ENCODE peak calls at places on chromosomes 4 and X, in six cellular contexts. Z, U, F, Y, J and R are unnamed samples.

GRCh38 chr4:145719752-145720624 is 40.0 kb downstream of the C4orf51 start:
- DNase-seq in J (no peak), F (no peak), Y (no peak), U (no peak), Z (no peak), R (no peak)

GRCh38 chr4:10144971-10145370 is 28.4 kb upstream of the WDR1 start:
- DNase-seq in U (no peak), Z (no peak), J (no peak), F (no peak), Y (no peak), R (no peak)

GRCh38 chr4:23631255-23631950 is 258.4 kb downstream of the PPARGC1A start:
- DNase-seq in J (no peak), Y (no peak), F (no peak), Z (no peak), U (no peak), R (no peak)

GRCh38 chrX:42535233-42535632 is 242.7 kb downstream of the PPP1R2C start:
- DNase-seq in J (no peak), U (no peak), Z (no peak), F (no peak), Y (no peak), R (no peak)

GRCh38 chrX:81355436-81355835 is 153.5 kb downstream of the SH3BGRL start:
- DNase-seq in J (no peak), Y (no peak), F (no peak), Z (no peak), U (no peak), R (no peak)

GRCh38 chrX:136386173-136386572 is 85.4 kb downstream of the ADGRG4 start:
- DNase-seq in F (no peak), U (no peak), Y (no peak), Z (no peak), J (no peak), R (no peak)

GRCh38 chrX:38260231-38260630 is 39.6 kb upstream of the SRPX start:
- DNase-seq in F (peak; percentile 31), J (no peak), U (no peak), Z (no peak), Y (no peak), R (peak; percentile 7)

GRCh38 chrX:6678313-6678712 is 143.4 kb upstream of the VCX3A start:
- DNase-seq in F (no peak), J (no peak), Z (no peak), Y (no peak), U (no peak), R (peak; percentile 57)

GRCh38 chr4:152605641-152606304 is 69.9 kb upstream of the FBXW7 start:
- DNase-seq in Z (no peak), F (peak; percentile 51), U (no peak), J (no peak), Y (no peak), R (no peak)

GRCh38 chr4:120017939-120018692 is 48.5 kb downstream of the MAD2L1 start:
- DNase-seq in Y (no peak), J (no peak), Z (no peak), F (no peak), U (no peak), R (no peak)

GRCh38 chr4:163166041-163166579 is 580 bp downstream of the NAF1 start:
- DNase-seq in Y (peak; percentile 58), J (peak; percentile 42), Z (peak; percentile 10), U (peak; percentile 49), F (peak; percentile 44), R (peak; percentile 78)

GRCh38 chr4:26191353-26191752 is 129.5 kb upstream of the RBPJ start:
- DNase-seq in Z (no peak), Y (no peak), J (no peak), U (no peak), F (no peak), R (no peak)

GRCh38 chr4:681736-682451 is 7.1 kb downstream of the SLC49A3 start:
- DNase-seq in U (no peak), J (no peak), F (no peak), Z (no peak), Y (no peak), R (no peak)

GRCh38 chr4:40511017-40511614 is 118.5 kb downstream of the RBM47 start:
- DNase-seq in Y (no peak), F (no peak), U (no peak), Z (no peak), J (no peak), R (no peak)

GRCh38 chr4:128516568-128516967 is 229.0 kb upstream of the PGRMC2 start:
- DNase-seq in Z (no peak), Y (no peak), F (peak; percentile 95), J (no peak), U (peak; percentile 50), R (peak; percentile 60)

GRCh38 chrX:9278475-9279270 is 186.2 kb upstream of the TBL1X start:
- DNase-seq in U (no peak), Z (no peak), J (no peak), F (peak; percentile 30), Y (no peak), R (peak; percentile 10)

GRCh38 chr4:19455850-19456602 is 795.7 kb upstream of the SLIT2 start:
- DNase-seq in J (no peak), F (no peak), U (no peak), Y (no peak), Z (no peak), R (no peak)

GRCh38 chr4:134470544-134470943 is 269.0 kb upstream of the PABPC4L start:
- DNase-seq in F (peak; percentile 0), Y (no peak), Z (no peak), J (no peak), U (peak; percentile 54), R (peak; percentile 33)

GRCh38 chrX:150363561-150364346 is 637 bp downstream of the MAMLD1 start:
- DNase-seq in U (no peak), J (peak; percentile 25), F (peak; percentile 29), Z (no peak), Y (peak; percentile 51), R (peak; percentile 45)

GRCh38 chrX:23782863-23783568 is at the start of gene SAT1:
- DNase-seq in F (peak; percentile 94), Z (peak; percentile 84), J (peak; percentile 95), U (peak; percentile 93), Y (peak; percentile 96), R (peak; percentile 100)

GRCh38 chrX:23783569-23784486 is 855 bp downstream of the SAT1 start:
- DNase-seq in F (peak; percentile 28), Y (no peak), Z (no peak), J (no peak), U (no peak), R (no peak)

GRCh38 chrX:23785564-23785963 is 2.6 kb downstream of the SAT1 start:
- DNase-seq in Y (no peak), U (no peak), J (no peak), Z (no peak), F (no peak), R (no peak)

GRCh38 chrX:23784487-23785301 is 1.7 kb downstream of the SAT1 start:
- DNase-seq in Z (no peak), F (peak; percentile 94), U (no peak), J (no peak), Y (no peak), R (peak; percentile 82)

DNA sequence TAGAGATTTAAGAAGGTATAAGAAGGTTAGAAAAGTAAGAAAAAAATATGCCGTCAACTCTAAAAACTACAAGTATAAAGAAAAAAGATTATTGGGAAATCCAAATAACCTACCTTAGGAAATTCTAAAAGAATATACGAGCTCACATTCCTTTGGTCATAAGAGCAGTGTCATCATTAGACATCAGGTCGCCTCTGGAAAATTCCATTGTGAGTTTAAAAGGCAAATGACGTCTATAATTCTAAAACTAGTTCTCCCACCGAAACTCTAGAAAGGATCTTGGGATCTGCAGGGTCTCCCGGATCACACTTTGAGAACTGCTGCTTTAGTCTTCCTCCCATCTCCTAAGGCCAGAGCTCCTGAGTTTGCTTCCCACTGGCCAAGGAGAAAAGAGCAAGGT is 518 bp upstream of the SAT1 start:
- DNase-seq in Y (no peak), J (no peak), F (no peak), Z (no peak), U (no peak), R (no peak)
- H3K4me3 ChIP-seq in Y (peak overlapping the region; percentile 10), J (peak overlapping the region; percentile 34), F (no peak overlapping the region), Z (peak overlapping the region; percentile 56), U (peak overlapping the region; percentile 46), R (peak overlapping the region; percentile 1)

DNA sequence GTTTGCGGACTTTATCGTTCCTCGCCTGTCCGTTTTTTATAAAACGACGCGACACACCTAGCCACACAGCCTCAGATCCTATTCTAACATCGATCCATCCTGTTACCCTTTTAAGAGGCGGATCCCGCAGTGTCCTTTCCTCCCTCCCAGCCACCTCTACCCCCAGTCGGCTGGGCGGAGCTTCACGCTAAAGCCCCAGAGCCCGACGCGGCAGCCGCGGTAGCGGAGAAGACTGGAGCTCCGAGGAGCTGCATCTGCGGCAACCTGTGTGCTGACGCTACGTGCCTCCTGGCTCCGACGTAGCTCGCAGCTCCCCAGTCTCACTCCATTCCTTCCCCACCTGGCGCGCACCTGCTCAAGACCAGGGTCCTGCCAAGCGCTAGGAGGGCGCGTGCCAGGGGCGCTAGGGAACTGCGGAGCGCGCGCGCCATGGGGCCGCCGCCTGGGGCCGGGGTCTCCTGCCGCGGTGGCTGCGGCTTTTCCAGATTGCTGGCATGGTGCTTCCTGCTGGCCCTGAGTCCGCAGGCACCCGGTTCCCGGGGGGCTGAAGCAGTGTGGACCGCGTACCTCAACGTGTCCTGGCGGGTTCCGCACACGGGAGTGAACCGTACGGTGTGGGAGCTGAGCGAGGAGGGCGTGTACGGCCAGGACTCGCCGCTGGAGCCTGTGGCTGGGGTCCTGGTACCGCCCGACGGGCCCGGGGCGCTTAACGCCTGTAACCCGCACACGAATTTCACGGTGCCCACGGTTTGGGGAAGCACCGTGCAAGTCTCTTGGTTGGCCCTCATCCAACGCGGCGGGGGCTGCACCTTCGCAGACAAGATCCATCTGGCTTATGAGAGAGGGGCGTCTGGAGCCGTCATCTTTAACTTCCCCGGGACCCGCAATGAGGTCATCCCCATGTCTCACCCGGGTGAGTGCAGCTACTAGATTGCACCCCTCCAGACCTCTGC is at the start of gene RNF128:
- DNase-seq in J (no peak), U (peak; percentile 9), Y (peak; percentile 84), Z (no peak), F (peak; percentile 13), R (peak; percentile 25)
- H3K4me3 ChIP-seq in J (peak within 1 kb of the TSS; percentile 33), U (peak within 1 kb of the TSS; percentile 17), Y (peak within 1 kb of the TSS; percentile 42), Z (peak within 1 kb of the TSS; percentile 58), F (peak within 1 kb of the TSS; percentile 53), R (peak within 1 kb of the TSS; percentile 37)

GRCh38 chrX:646228-646495 is 15.6 kb downstream of the SHOX start:
- DNase-seq in Z (no peak), J (no peak), Y (no peak), U (no peak), F (no peak), R (no peak)

GRCh38 chrX:644304-645023 is 13.9 kb downstream of the SHOX start:
- DNase-seq in Y (peak; percentile 21), U (no peak), J (no peak), F (no peak), Z (no peak), R (no peak)

GRCh38 chrX:646796-647195 is 16.2 kb downstream of the SHOX start:
- DNase-seq in J (no peak), Y (no peak), U (peak; percentile 11), Z (no peak), F (no peak), R (no peak)

GRCh38 chrX:643911-644303 is 13.3 kb downstream of the SHOX start:
- DNase-seq in Y (peak; percentile 29), U (no peak), J (no peak), F (no peak), Z (no peak), R (no peak)

GRCh38 chrX:645024-645376 is 14.4 kb downstream of the SHOX start:
- DNase-seq in F (no peak), Z (no peak), U (no peak), J (no peak), Y (peak; percentile 21), R (no peak)
- H3K4me3 ChIP-seq in F (no peak overlapping the region), Z (no peak overlapping the region), U (no peak overlapping the region), J (no peak overlapping the region), Y (no peak overlapping the region), R (no peak overlapping the region)

GRCh38 chr4:2579910-2580309 is 43.5 kb downstream of the FAM193A start:
- DNase-seq in Z (no peak), F (no peak), J (no peak), U (no peak), Y (no peak), R (no peak)
- H3K4me3 ChIP-seq in Z (no peak overlapping the region), F (no peak overlapping the region), J (no peak overlapping the region), U (no peak overlapping the region), Y (no peak overlapping the region), R (no peak overlapping the region)